ENCODE peak calls at places on chromosomes 5 and 9, in ten cellular contexts. F is hepatocyte, H is GM10248, G is nephron progenitor cell, W is AG09309, T is body of pancreas, R is astrocyte, J is stomach, B is retinal pigment epithelial cell, E is coronary artery. M is an unnamed sample.
A peak's percentile ranks its signal among the peaks of the same experiment; 100 is the strongest.

GRCh38 chr5:154603978-154604679 is 126.1 kb upstream of the HAND1 start:
- DNase-seq in T (peak; percentile 6), H (no peak), W (no peak), F (peak; percentile 73), G (peak; percentile 64), J (no peak), B (no peak), E (no peak), R (peak; percentile 20), M (peak; percentile 29)

GRCh38 chr5:126122942-126123341 is 300.3 kb upstream of the GRAMD2B start:
- DNase-seq in G (no peak), H (no peak), J (no peak), R (no peak), T (no peak), W (no peak), E (no peak), B (no peak), F (no peak), M (no peak)

GRCh38 chr5:172765766-172766286 is 5.2 kb downstream of the DUSP1 start:
- DNase-seq in J (no peak), B (peak; percentile 94), G (no peak), H (no peak), W (no peak), E (no peak), F (peak; percentile 76), T (peak; percentile 40), R (peak; percentile 80), M (no peak)

GRCh38 chr5:101969752-101970151 is 326.3 kb downstream of the SLCO4C1 start:
- DNase-seq in E (no peak), F (no peak), R (no peak), H (no peak), J (no peak), G (no peak), W (no peak), B (no peak), T (no peak), M (no peak)

GRCh38 chr5:502325-503079 is 21.7 kb downstream of the SLC9A3 start:
- DNase-seq in R (no peak), E (no peak), F (no peak), H (no peak), B (no peak), T (no peak), J (no peak), G (peak; percentile 19), W (no peak), M (no peak)

GRCh38 chr5:14510156-14510734 is 71.3 kb upstream of the OTULINL start:
- DNase-seq in B (no peak), H (no peak), T (peak; percentile 18), J (no peak), R (no peak), G (no peak), W (no peak), E (no peak), F (no peak), M (no peak)

GRCh38 chr9:72977670-72978069 is 24.8 kb upstream of the ALDH1A1 start:
- DNase-seq in G (no peak), F (no peak), H (no peak), R (no peak), W (no peak), T (no peak), J (no peak), B (no peak), E (no peak), M (no peak)

GRCh38 chr9:3241290-3241689 is 284.5 kb downstream of the RFX3 start:
- DNase-seq in B (peak; percentile 16), H (no peak), E (no peak), T (no peak), W (peak; percentile 4), F (peak; percentile 7), G (no peak), J (no peak), R (peak; percentile 46), M (no peak)

GRCh38 chr9:91771027-91771426 is 179.0 kb downstream of the ROR2 start:
- DNase-seq in B (peak; percentile 46), G (no peak), R (peak; percentile 92), E (no peak), T (peak; percentile 52), H (no peak), J (no peak), W (peak; percentile 81), F (peak; percentile 72), M (no peak)

GRCh38 chr9:31588756-31589155 is 795.7 kb upstream of the ACO1 start:
- DNase-seq in F (no peak), T (no peak), G (no peak), E (no peak), J (no peak), R (no peak), W (no peak), B (no peak), H (no peak), M (no peak)

GRCh38 chr5:98839469-98840383 is 66.3 kb downstream of the RGMB start:
- DNase-seq in F (no peak), E (no peak), R (peak; percentile 10), B (no peak), W (no peak), G (no peak), H (no peak), T (no peak), J (no peak), M (no peak)
- TF ChIP-seq CTCF in F (no peak), E (peak; percentile 16), R (no peak), B (peak; percentile 24), W (peak; percentile 14), G (no peak), H (peak; percentile 50), T (no peak), J (no peak), M (peak; percentile 54)

GRCh38 chr9:95182854-95183563 is 134.5 kb downstream of the FANCC start:
- DNase-seq in R (no peak), G (no peak), E (no peak), J (no peak), T (peak; percentile 38), B (no peak), W (no peak), F (peak; percentile 47), H (no peak), M (no peak)
- TF ChIP-seq CTCF in R (peak; percentile 32), G (peak; percentile 28), E (no peak), J (no peak), T (peak; percentile 12), B (peak; percentile 55), W (no peak), F (peak; percentile 43), H (no peak), M (peak; percentile 60)

GRCh38 chr5:179218586-179219330 is 126.5 kb downstream of the ADAMTS2 start:
- DNase-seq in F (no peak), J (no peak), G (no peak), R (no peak), T (no peak), B (no peak), E (no peak), H (no peak), W (no peak), M (no peak)
- TF ChIP-seq CTCF in F (no peak), J (no peak), G (no peak), R (no peak), T (no peak), B (no peak), E (no peak), H (no peak), W (no peak), M (no peak)

GRCh38 chr5:37694867-37695266 is 145.0 kb downstream of the GDNF start:
- DNase-seq in H (no peak), B (no peak), E (no peak), R (no peak), G (no peak), J (no peak), F (no peak), T (no peak), W (no peak), M (no peak)
- TF ChIP-seq CTCF in H (no peak), B (no peak), E (no peak), R (no peak), G (no peak), J (no peak), F (no peak), T (no peak), W (no peak), M (no peak)

GRCh38 chr5:169299651-169300467 is 1.1 kb downstream of the SLIT3 start:
- DNase-seq in R (peak; percentile 24), B (no peak), T (no peak), H (no peak), G (peak; percentile 48), W (no peak), J (no peak), E (peak; percentile 82), F (peak; percentile 45), M (no peak)
- TF ChIP-seq CTCF in R (no peak), B (no peak), T (no peak), H (no peak), G (no peak), W (no peak), J (no peak), E (no peak), F (no peak), M (no peak)

DNA sequence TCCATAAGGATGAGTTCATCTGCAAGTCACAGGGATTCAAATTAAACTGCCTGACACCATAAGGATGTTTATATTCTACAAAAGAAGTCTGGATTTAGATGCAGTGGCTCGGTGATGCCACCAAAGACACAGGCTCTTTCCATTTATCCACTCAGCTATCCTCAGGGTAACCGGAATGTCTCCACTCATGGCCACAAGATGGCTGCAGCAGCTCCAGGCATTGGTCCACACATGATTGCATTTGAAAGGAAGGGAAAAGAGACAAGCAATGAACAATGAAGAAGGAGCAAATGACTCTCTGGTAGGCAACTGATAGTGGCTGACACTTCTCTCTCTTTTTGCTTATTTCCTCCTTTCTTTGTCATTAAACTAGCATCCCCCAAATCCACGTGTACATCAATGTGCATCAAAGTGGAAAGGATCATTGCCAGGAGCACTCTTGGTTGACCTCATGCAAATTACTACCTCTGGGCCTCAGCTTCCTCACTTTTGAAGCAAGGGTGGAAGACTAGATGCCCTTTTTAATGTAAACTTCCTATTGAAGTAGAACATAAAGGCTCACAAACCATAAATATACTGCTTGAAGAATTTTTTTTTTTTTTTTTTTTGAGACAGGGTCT is 7.2 kb upstream of the SNX30 start:
- DNase-seq in E (no peak), R (peak; percentile 4), F (no peak), H (no peak), W (no peak), J (no peak), T (no peak), B (no peak), G (no peak), M (no peak)
- TF ChIP-seq CTCF in E (no peak), R (no peak), F (no peak), H (no peak), W (peak; percentile 47), J (no peak), T (no peak), B (no peak), G (no peak), M (no peak)

GRCh38 chr9:4741365-4742031 is 496 bp upstream of the AK3 start:
- DNase-seq in R (no peak), F (peak; percentile 51), B (no peak), J (peak; percentile 52), G (no peak), T (peak; percentile 67), W (no peak), H (peak; percentile 26), E (peak; percentile 77), M (peak; percentile 47)
- TF ChIP-seq CTCF in R (no peak), F (no peak), B (no peak), J (no peak), G (no peak), T (no peak), W (no peak), H (peak; percentile 2), E (no peak), M (no peak)

M was measured in left ventricle myocardium inferior.